ENCODE peak calls at places on chromosomes 13 and 19, in seven cellular contexts. One of them, this sample, is unnamed.

GRCh38 chr19:32831611-32832010 is 38.0 kb downstream of the SLC7A9 start:
- DNase-seq in H1: no peak
- DNase-seq in K562: no peak
- DNase-seq in WTC11: no peak
- DNase-seq in HCT116: no peak
- DNase-seq in HepG2: no peak
- DNase-seq in GM12878: no peak
- DNase-seq in this sample: no peak

GRCh38 chr19:48480476-48481190 is 11.5 kb downstream of the CYTH2 start:
- DNase-seq in H1: no peak
- DNase-seq in K562: no peak
- DNase-seq in HepG2: no peak
- DNase-seq in WTC11: peak
- DNase-seq in HCT116: no peak
- DNase-seq in GM12878: no peak
- DNase-seq in this sample: no peak

GRCh38 chr19:5254944-5255343 is 85.7 kb downstream of the PTPRS start:
- DNase-seq in HCT116: no peak
- DNase-seq in GM12878: no peak
- DNase-seq in K562: no peak
- DNase-seq in HepG2: no peak
- DNase-seq in H1: no peak
- DNase-seq in WTC11: no peak
- DNase-seq in this sample: no peak

GRCh38 chr13:35266412-35266811 is 210.1 kb downstream of the MAB21L1 start:
- DNase-seq in HepG2: no peak
- DNase-seq in WTC11: no peak
- DNase-seq in HCT116: no peak
- DNase-seq in H1: no peak
- DNase-seq in GM12878: no peak
- DNase-seq in K562: no peak
- DNase-seq in this sample: no peak

GRCh38 chr13:76852991-76853390 is 33.2 kb downstream of the KCTD12 start:
- DNase-seq in WTC11: no peak
- DNase-seq in GM12878: no peak
- DNase-seq in H1: no peak
- DNase-seq in HepG2: no peak
- DNase-seq in K562: no peak
- DNase-seq in HCT116: no peak
- DNase-seq in this sample: no peak

GRCh38 chr13:79867248-79867647 is 386.3 kb downstream of the NDFIP2 start:
- DNase-seq in HCT116: no peak
- DNase-seq in WTC11: no peak
- DNase-seq in K562: no peak
- DNase-seq in H1: no peak
- DNase-seq in HepG2: no peak
- DNase-seq in GM12878: no peak
- DNase-seq in this sample: no peak

GRCh38 chr19:57171551-57172081 is 4.3 kb upstream of the DUXA start:
- DNase-seq in WTC11: peak
- DNase-seq in H1: peak
- DNase-seq in HCT116: no peak
- DNase-seq in K562: no peak
- DNase-seq in GM12878: no peak
- DNase-seq in HepG2: peak
- DNase-seq in this sample: peak

GRCh38 chr13:110293037-110293436 is 13.9 kb downstream of the COL4A1 start:
- DNase-seq in K562: no peak
- DNase-seq in HepG2: no peak
- DNase-seq in WTC11: no peak
- DNase-seq in GM12878: no peak
- DNase-seq in H1: no peak
- DNase-seq in HCT116: no peak
- DNase-seq in this sample: no peak

GRCh38 chr13:72004236-72004635 is 137.2 kb upstream of the DACH1 start:
- DNase-seq in WTC11: no peak
- DNase-seq in K562: no peak
- DNase-seq in HepG2: no peak
- DNase-seq in GM12878: no peak
- DNase-seq in H1: no peak
- DNase-seq in HCT116: no peak
- DNase-seq in this sample: no peak

GRCh38 chr19:29940971-29941585 is 961 bp upstream of the URI1 start:
- DNase-seq in GM12878: no peak
- DNase-seq in K562: no peak
- DNase-seq in H1: no peak
- DNase-seq in HepG2: no peak
- DNase-seq in WTC11: no peak
- DNase-seq in HCT116: no peak
- DNase-seq in this sample: no peak

GRCh38 chr19:16167055-16167454 is 6.3 kb downstream of the CIB3 start:
- DNase-seq in K562: no peak
- DNase-seq in HepG2: peak
- DNase-seq in HCT116: no peak
- DNase-seq in H1: no peak
- DNase-seq in WTC11: no peak
- DNase-seq in GM12878: no peak
- DNase-seq in this sample: no peak
- TF ChIP-seq SP1 in K562: no peak
- TF ChIP-seq SP1 in HepG2: no peak
- TF ChIP-seq SP1 in HCT116: no peak
- TF ChIP-seq SP1 in H1: no peak
- TF ChIP-seq SP1 in WTC11: no peak
- TF ChIP-seq SP1 in GM12878: no peak
- TF ChIP-seq SP1 in this sample: no peak

DNA sequence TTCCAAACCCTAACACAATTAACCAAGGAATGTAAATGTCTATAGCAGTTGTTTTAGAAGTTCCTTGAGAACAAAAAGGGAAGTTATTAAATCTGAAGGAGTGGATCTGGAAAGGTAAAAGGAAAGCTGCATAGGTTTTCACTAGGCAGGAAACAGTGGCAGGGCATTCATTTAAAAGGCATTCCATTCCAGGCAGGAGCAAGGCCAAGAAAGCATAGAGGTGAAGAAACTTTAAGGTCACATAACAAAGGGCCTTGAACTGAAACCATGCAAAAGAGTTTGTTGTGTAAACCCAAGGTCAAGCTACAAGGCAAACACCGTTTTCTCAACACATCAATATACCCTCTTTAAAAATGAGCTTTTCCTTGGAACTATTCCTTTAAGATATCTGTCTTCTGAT is 762 bp upstream of the DIAPH3 start:
- DNase-seq in WTC11: no peak
- DNase-seq in HCT116: no peak
- DNase-seq in HepG2: no peak
- DNase-seq in H1: no peak
- DNase-seq in K562: no peak
- DNase-seq in GM12878: no peak
- DNase-seq in this sample: no peak
- TF ChIP-seq SP1 in WTC11: no peak
- TF ChIP-seq SP1 in HCT116: no peak
- TF ChIP-seq SP1 in HepG2: no peak
- TF ChIP-seq SP1 in H1: no peak
- TF ChIP-seq SP1 in K562: no peak
- TF ChIP-seq SP1 in GM12878: no peak
- TF ChIP-seq SP1 in this sample: no peak

DNA sequence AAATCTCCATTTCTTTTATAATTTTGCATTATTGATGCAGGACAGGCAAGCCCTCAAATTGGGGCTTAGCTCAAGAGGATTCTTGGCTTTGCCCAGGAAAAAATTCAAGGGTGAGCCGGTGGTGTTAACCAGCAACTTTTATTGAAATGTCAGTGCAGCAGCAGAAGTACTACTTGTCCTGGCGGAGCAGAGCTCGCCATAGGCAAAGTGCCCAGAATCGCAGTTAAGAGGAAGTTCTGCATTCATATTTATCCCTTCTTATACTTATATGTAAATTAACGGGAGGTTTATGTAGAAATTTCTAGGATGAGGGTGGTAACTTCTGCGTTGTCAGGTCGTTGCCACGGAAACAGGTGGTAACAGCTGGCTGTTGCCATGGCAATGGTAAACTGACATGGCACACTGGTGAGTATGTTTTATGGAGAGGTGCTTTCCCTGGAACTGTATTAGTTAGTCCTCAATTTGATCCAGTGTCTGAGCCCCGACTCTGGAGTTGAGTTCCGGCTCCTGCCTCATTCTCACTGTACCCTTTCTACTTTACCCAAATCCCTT is 2494.8 kb upstream of the PCDH20 start:
- DNase-seq in GM12878: no peak
- DNase-seq in HepG2: peak
- DNase-seq in HCT116: no peak
- DNase-seq in H1: no peak
- DNase-seq in K562: no peak
- DNase-seq in WTC11: peak
- DNase-seq in this sample: no peak
- TF ChIP-seq SP1 in GM12878: no peak
- TF ChIP-seq SP1 in HepG2: no peak
- TF ChIP-seq SP1 in HCT116: no peak
- TF ChIP-seq SP1 in H1: no peak
- TF ChIP-seq SP1 in K562: no peak
- TF ChIP-seq SP1 in WTC11: no peak
- TF ChIP-seq SP1 in this sample: no peak

DNA sequence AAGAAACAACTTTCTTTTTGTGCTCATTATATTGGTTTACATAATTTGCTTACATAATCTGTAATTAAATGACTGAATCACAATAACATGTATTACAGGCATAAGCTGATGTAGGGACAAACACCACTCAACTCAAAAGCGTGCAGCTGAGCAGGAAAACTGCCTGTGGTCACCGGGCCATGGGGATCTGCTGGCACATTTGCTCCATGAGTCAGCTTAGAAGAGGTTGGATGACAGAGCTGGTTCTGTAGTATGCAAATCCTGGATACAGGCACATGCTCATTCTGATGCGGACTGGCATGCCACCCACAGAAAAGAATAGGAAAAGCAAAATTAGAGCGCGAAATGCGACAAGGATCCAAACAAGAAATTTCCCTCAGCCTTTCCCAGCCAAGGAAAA is 128.6 kb downstream of the USP12 start:
- DNase-seq in WTC11: no peak
- DNase-seq in HepG2: peak
- DNase-seq in H1: peak
- DNase-seq in K562: no peak
- DNase-seq in HCT116: peak
- DNase-seq in GM12878: no peak
- DNase-seq in this sample: no peak
- TF ChIP-seq SP1 in WTC11: no peak
- TF ChIP-seq SP1 in HepG2: no peak
- TF ChIP-seq SP1 in H1: no peak
- TF ChIP-seq SP1 in K562: no peak
- TF ChIP-seq SP1 in HCT116: peak
- TF ChIP-seq SP1 in GM12878: no peak
- TF ChIP-seq SP1 in this sample: no peak

GRCh38 chr13:30874111-30874510 is 32.0 kb upstream of the MEDAG start:
- DNase-seq in WTC11: no peak
- DNase-seq in HepG2: no peak
- DNase-seq in HCT116: no peak
- DNase-seq in H1: no peak
- DNase-seq in K562: no peak
- DNase-seq in GM12878: no peak
- DNase-seq in this sample: no peak

GRCh38 chr13:30872195-30872594 is 33.9 kb upstream of the MEDAG start:
- DNase-seq in H1: no peak
- DNase-seq in HepG2: no peak
- DNase-seq in WTC11: no peak
- DNase-seq in K562: no peak
- DNase-seq in GM12878: no peak
- DNase-seq in HCT116: no peak
- DNase-seq in this sample: no peak

GRCh38 chr13:30871713-30872029 is 34.4 kb upstream of the MEDAG start:
- DNase-seq in K562: no peak
- DNase-seq in H1: no peak
- DNase-seq in GM12878: no peak
- DNase-seq in HepG2: no peak
- DNase-seq in HCT116: no peak
- DNase-seq in WTC11: no peak
- DNase-seq in this sample: no peak

GRCh38 chr13:30873519-30873918 is 32.6 kb upstream of the MEDAG start:
- DNase-seq in HepG2: no peak
- DNase-seq in K562: no peak
- DNase-seq in WTC11: no peak
- DNase-seq in GM12878: no peak
- DNase-seq in HCT116: no peak
- DNase-seq in H1: no peak
- DNase-seq in this sample: no peak

DNA sequence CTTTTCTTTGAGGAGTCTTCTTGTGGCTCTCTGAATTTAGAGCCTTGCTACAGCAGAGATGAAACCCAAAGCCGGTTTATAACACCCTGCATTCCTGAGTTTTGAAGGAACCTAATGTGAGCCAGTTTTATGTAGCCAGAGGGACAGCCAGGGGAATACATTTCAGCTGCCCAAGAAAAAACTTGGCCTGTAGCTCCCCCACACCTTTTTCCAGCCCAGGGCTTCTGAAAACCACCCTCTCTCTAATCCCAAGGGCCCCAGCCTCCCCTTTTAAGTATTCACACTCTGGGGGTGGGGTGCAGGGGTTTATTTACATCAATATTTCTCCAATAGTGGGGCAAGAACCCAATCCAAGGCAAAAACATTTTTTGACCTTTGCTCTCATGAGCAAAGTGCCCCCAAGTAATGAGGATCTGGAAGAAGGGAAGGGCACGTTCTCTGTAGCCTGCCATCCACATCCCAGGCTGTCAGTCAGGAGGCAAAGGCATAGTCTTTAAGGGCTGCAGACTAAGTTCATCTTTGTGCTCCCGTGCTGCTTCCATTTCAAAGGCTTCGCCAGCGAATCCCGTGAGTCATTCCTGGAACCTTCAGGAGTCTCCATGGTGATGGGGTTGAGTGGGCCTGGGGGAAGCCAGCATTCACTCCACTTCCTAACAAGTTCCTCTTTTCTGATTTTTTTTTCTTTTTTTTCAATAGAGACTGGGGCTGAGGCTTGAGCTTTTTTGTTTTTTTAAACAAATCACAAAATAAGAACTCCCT is 33.2 kb upstream of the MEDAG start:
- DNase-seq in HepG2: peak
- DNase-seq in HCT116: no peak
- DNase-seq in K562: no peak
- DNase-seq in WTC11: peak
- DNase-seq in H1: no peak
- DNase-seq in GM12878: no peak
- DNase-seq in this sample: no peak
- TF ChIP-seq SP1 in HepG2: no peak
- TF ChIP-seq SP1 in HCT116: no peak
- TF ChIP-seq SP1 in K562: no peak
- TF ChIP-seq SP1 in WTC11: no peak
- TF ChIP-seq SP1 in H1: peak
- TF ChIP-seq SP1 in GM12878: no peak
- TF ChIP-seq SP1 in this sample: no peak

GRCh38 chr13:113978741-113979481 is 5.0 kb upstream of the C13orf46 start:
- DNase-seq in HCT116: no peak
- DNase-seq in H1: no peak
- DNase-seq in WTC11: peak
- DNase-seq in GM12878: no peak
- DNase-seq in K562: no peak
- DNase-seq in HepG2: no peak
- DNase-seq in this sample: no peak
- TF ChIP-seq SP1 in HCT116: no peak
- TF ChIP-seq SP1 in H1: no peak
- TF ChIP-seq SP1 in WTC11: no peak
- TF ChIP-seq SP1 in GM12878: no peak
- TF ChIP-seq SP1 in K562: no peak
- TF ChIP-seq SP1 in HepG2: no peak
- TF ChIP-seq SP1 in this sample: no peak

This sample was measured in HEK293T.